ENCODE peak calls at places on chromosomes 6 and 20, in nine cellular contexts. F is kidney epithelial cell; X is psoas muscle; S is epithelial cell of esophagus; B is fibroblast of mammary gland; C is CD8-positive, alpha-beta T cell; T is GM12865; E is colonic mucosa; J is SK-N-SH. K is an unnamed sample.

GRCh38 chr20:43938017-43938655 is 23.5 kb downstream of the TOX2 start:
- DNase-seq in J (no peak), E (no peak), T (no peak), X (no peak), B (no peak), C (no peak), F (no peak), S (no peak), K (no peak)

GRCh38 chr6:33199687-33200233 is 705 bp downstream of the RXRB start:
- DNase-seq in B (peak; percentile 55), S (peak; percentile 66), C (peak; percentile 56), X (no peak), J (peak; percentile 89), T (peak; percentile 91), E (peak; percentile 86), F (no peak), K (peak; percentile 46)

GRCh38 chr20:9375221-9375681 is 139.1 kb upstream of the LAMP5 start:
- DNase-seq in B (no peak), E (no peak), T (no peak), X (no peak), S (no peak), J (no peak), F (no peak), C (no peak), K (peak; percentile 48)

GRCh38 chr6:39203398-39203797 is 25.9 kb downstream of the KCNK5 start:
- DNase-seq in B (no peak), C (no peak), F (no peak), S (no peak), X (no peak), T (no peak), J (no peak), E (no peak), K (no peak)

GRCh38 chr6:37882724-37883413 is 63.3 kb downstream of the ZFAND3 start:
- DNase-seq in C (no peak), E (no peak), J (no peak), T (no peak), S (no peak), F (peak; percentile 41), B (peak; percentile 60), X (no peak), K (peak; percentile 82)

GRCh38 chr6:91341473-91341872 is 754.6 kb upstream of the MAP3K7 start:
- DNase-seq in T (no peak), S (no peak), F (no peak), B (no peak), C (no peak), J (no peak), X (no peak), E (no peak), K (no peak)

GRCh38 chr20:37071481-37071911 is 24.3 kb downstream of the RBL1 start:
- DNase-seq in B (peak; percentile 55), X (no peak), E (no peak), C (peak; percentile 15), S (peak; percentile 91), T (peak; percentile 73), F (peak; percentile 29), J (no peak), K (peak; percentile 39)

GRCh38 chr6:89734526-89734925 is 85.1 kb downstream of the MDN1 start:
- DNase-seq in J (no peak), X (no peak), B (no peak), S (peak; percentile 3), T (no peak), F (no peak), C (no peak), E (no peak), K (no peak)

GRCh38 chr6:25627001-25627400 is 25.0 kb upstream of the SCGN start:
- DNase-seq in X (no peak), S (peak; percentile 48), F (no peak), J (no peak), T (no peak), E (no peak), B (no peak), C (no peak), K (no peak)

GRCh38 chr6:129490551-129491245 is 219.3 kb downstream of the ARHGAP18 start:
- DNase-seq in S (peak; percentile 97), F (peak; percentile 93), X (no peak), B (peak; percentile 98), E (peak; percentile 29), C (peak; percentile 46), J (no peak), T (peak; percentile 80), K (peak; percentile 98)

GRCh38 chr6:39357998-39358686 is 35.6 kb upstream of the KCNK16 start:
- DNase-seq in T (peak; percentile 23), F (peak; percentile 23), E (peak; percentile 40), S (peak; percentile 52), X (no peak), B (peak; percentile 61), J (peak; percentile 68), C (no peak), K (peak; percentile 53)

GRCh38 chr6:49423817-49424216 is 39.2 kb downstream of the MMUT start:
- DNase-seq in J (peak; percentile 16), E (no peak), X (no peak), B (peak; percentile 33), T (no peak), S (peak; percentile 40), F (no peak), C (no peak), K (peak; percentile 5)

GRCh38 chr6:21836292-21836691 is 242.7 kb downstream of the SOX4 start:
- DNase-seq in C (no peak), J (no peak), E (no peak), B (no peak), T (no peak), X (no peak), F (no peak), S (no peak), K (no peak)

GRCh38 chr20:58213112-58213511 is 15.3 kb downstream of the ANKRD60 start:
- DNase-seq in T (no peak), E (no peak), C (no peak), F (no peak), X (no peak), S (no peak), B (no peak), J (peak; percentile 62), K (no peak)

GRCh38 chr20:8194721-8195120 is 62.7 kb downstream of the PLCB1 start:
- DNase-seq in E (no peak), C (no peak), S (no peak), B (no peak), T (no peak), J (no peak), X (no peak), F (no peak), K (no peak)

GRCh38 chr6:72811971-72812421 is 190.1 kb downstream of the KCNQ5 start:
- DNase-seq in J (no peak), B (peak; percentile 49), F (no peak), T (no peak), C (no peak), S (peak; percentile 32), X (no peak), E (no peak), K (peak; percentile 34)

GRCh38 chr6:72246926-72247325 is 360.6 kb downstream of the RIMS1 start:
- DNase-seq in B (no peak), F (no peak), S (peak; percentile 0), C (no peak), E (no peak), J (peak; percentile 0), X (no peak), T (peak; percentile 2), K (no peak)

DNA sequence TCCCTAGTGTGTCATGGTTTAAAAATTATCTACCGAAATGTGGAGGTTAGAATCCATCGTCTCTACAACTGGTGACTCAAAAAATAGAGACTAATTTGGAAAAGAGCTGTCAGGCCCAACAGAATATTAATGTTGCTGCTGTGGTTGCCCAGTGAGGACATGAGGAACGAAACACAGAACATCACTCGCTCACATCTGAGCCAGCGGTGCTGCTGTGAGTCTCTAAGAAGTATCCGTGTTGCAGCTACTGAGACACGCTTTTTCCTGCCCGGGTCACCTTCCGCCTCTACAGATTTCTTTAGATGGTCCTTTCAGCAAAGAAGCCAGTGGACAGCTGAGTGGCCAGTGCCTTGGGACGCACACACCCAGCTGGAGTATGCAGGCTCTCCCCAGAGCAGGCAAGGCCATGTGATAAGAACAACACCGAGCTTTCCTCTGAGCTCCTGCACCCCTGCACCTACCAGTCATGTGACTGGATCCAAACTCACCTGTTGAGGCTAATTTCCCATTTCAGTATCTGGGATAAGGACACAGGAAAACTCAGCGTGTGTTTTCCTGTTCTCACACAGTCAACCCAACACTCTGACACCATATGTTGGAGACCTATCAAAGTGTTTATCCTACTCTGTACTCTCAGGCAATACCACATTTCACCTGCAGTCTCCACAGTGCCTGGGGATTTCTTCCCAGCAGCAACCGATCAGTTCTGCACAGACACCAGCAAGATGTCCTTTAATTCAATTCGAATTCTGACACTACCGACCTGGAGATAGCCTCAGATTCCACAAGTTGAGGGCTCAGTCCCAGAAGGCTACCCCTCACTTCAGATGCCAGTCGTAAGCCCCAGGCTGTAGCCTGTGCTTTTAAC is 119.0 kb upstream of the RPS6KA2 start:
- DNase-seq in J (no peak), E (no peak), B (no peak), T (no peak), S (no peak), F (no peak), C (no peak), X (no peak), K (no peak)
- TF ChIP-seq CTCF in J (no peak), E (no peak), B (no peak), T (no peak), S (no peak), F (no peak), C (no peak), X (no peak), K (no peak)

GRCh38 chr20:40532103-40532502 is 156.9 kb downstream of the MAFB start:
- DNase-seq in B (peak; percentile 53), X (no peak), J (no peak), C (no peak), F (no peak), T (peak; percentile 14), S (peak; percentile 56), E (no peak), K (no peak)
- TF ChIP-seq CTCF in B (peak; percentile 58), X (peak; percentile 10), J (peak; percentile 51), C (no peak), F (peak; percentile 32), T (peak; percentile 23), S (peak; percentile 46), E (no peak), K (peak; percentile 8)

DNA sequence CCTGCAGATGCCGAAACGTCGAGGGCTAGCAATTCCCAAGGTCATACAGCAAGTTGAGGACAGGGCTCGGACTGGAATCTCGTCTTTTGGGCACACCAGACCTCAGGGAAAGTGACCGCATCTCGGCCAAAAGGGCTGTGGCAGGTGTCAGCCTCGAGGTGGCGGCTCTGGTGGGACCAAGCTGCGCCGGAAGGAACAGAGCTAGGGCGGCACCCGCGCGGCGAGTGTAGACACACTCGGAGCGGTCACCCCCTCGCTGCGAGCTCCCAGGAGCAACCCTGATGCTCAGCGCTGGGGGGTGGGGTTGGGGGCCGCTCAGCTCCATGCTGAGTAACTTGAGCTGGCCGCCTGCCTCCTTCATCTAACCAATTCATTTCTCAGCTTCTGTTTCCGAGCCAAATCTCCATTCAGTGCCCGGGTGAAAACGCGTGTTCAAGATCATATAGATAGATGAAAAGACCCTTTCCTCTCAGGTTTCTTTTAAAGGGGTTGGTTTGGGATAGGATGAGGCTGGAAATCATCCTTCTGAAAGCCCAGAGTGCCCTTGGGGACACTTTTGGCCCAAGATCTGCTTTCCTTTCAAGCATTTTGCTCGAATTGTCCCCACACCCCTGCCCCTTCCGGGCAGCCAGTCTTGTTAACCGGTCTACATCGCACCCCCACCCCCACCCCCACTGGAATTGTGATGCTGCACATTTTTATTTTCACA is 2.3 kb upstream of the TUBB2B start:
- DNase-seq in X (no peak), F (no peak), S (no peak), J (peak; percentile 50), B (no peak), T (peak; percentile 39), C (no peak), E (no peak), K (no peak)
- TF ChIP-seq CTCF in X (peak; percentile 4), F (peak; percentile 12), S (no peak), J (no peak), B (no peak), T (peak; percentile 9), C (no peak), E (no peak), K (no peak)

GRCh38 chr20:62496525-62497218 is 20.9 kb upstream of the GATA5 start:
- DNase-seq in B (no peak), J (peak; percentile 90), X (no peak), S (peak; percentile 15), F (no peak), C (no peak), T (peak; percentile 20), E (no peak), K (no peak)
- TF ChIP-seq CTCF in B (peak; percentile 34), J (peak; percentile 59), X (peak; percentile 57), S (peak; percentile 41), F (peak; percentile 72), C (peak; percentile 46), T (peak; percentile 53), E (peak; percentile 56), K (peak; percentile 56)

K was measured in astrocyte of the spinal cord.